ENCODE peak calls at places on chromosome 21, in nine cellular contexts. V is ecto neural progenitor cell; G is GM12892; H is AG09309; X is iPS DF 19.7; M is stimulated activated CD8-positive, alpha-beta memory T cell treated with anti-CD3 and anti-CD28 coated beads, Interleukin-12 subunit alpha, Interleukin-12 subunit beta, amount 100 ng/mL, for 4 hours; P is smooth muscle cell of the brain vasculature; Z is adrenal gland; W is GM13977. D is an unnamed sample.

GRCh38 chr21:27771938-27772505 is 805.1 kb upstream of the ADAMTS5 start:
- DNase-seq in P (no peak), M (no peak), G (no peak), X (no peak), Z (no peak), V (no peak), H (no peak), W (no peak), D (no peak)

GRCh38 chr21:20968391-20968790 is 29.8 kb upstream of the NCAM2 start:
- DNase-seq in H (no peak), V (no peak), M (no peak), Z (no peak), W (no peak), X (no peak), G (no peak), P (no peak), D (no peak)

GRCh38 chr21:44892536-44893277 is 19.2 kb upstream of the PTTG1IP start:
- DNase-seq in H (no peak), W (peak), P (no peak), V (peak), X (no peak), Z (peak), M (peak), G (peak), D (no peak)

GRCh38 chr21:17580319-17580718 is 32.4 kb downstream of the BTG3 start:
- DNase-seq in P (no peak), H (no peak), W (no peak), Z (no peak), X (no peak), V (no peak), M (no peak), G (no peak), D (no peak)

GRCh38 chr21:33136898-33137502 is 67.1 kb downstream of the OLIG1 start:
- DNase-seq in P (no peak), G (no peak), X (no peak), Z (no peak), W (no peak), H (no peak), M (no peak), V (no peak), D (no peak)

GRCh38 chr21:14900611-14901010 is 164.2 kb downstream of the NRIP1 start:
- DNase-seq in X (no peak), P (peak), G (no peak), V (no peak), H (no peak), W (no peak), M (no peak), Z (no peak), D (no peak)

GRCh38 chr21:44498965-44499560 is 40.9 kb downstream of the KRTAP10-1 start:
- DNase-seq in G (no peak), H (no peak), Z (no peak), W (no peak), M (no peak), P (no peak), V (no peak), X (no peak), D (no peak)

GRCh38 chr21:43657355-43658093 is 1.8 kb downstream of the HSF2BP start:
- DNase-seq in M (no peak), P (no peak), G (no peak), V (no peak), Z (no peak), X (no peak), W (no peak), H (no peak), D (no peak)

GRCh38 chr21:44500111-44500510 is 39.9 kb downstream of the KRTAP10-1 start:
- DNase-seq in W (no peak), H (no peak), V (no peak), X (no peak), P (no peak), G (no peak), M (no peak), Z (no peak), D (no peak)

GRCh38 chr21:38525454-38525853 is 27.2 kb upstream of the ERG start:
- DNase-seq in P (no peak), M (no peak), W (no peak), H (no peak), V (no peak), G (no peak), X (no peak), Z (no peak), D (no peak)

D was measured in HS-27A.